ENCODE peak calls at places on chromosomes 1 and 21, in nine cellular contexts. One of them, this sample, is unnamed.
A peak's percentile ranks its signal among the peaks of the same experiment; 100 is the strongest.

GRCh38 chr1:215777370-215777925 is 210.3 kb downstream of the KCTD3 start:
- DNase-seq in psoas muscle: no peak
- DNase-seq in sigmoid colon: no peak
- DNase-seq in brain microvascular endothelial cell: no peak
- DNase-seq in mesenchymal stem cell: peak; percentile 32
- DNase-seq in MM.1S: no peak
- DNase-seq in heart left ventricle: no peak
- DNase-seq in naive thymus-derived CD4-positive, alpha-beta T cell: no peak
- DNase-seq in neuronal stem cell: no peak
- DNase-seq in this sample: no peak

GRCh38 chr1:114746450-114747121 is 11.2 kb downstream of the CSDE1 start:
- DNase-seq in psoas muscle: no peak
- DNase-seq in sigmoid colon: no peak
- DNase-seq in brain microvascular endothelial cell: no peak
- DNase-seq in mesenchymal stem cell: no peak
- DNase-seq in MM.1S: no peak
- DNase-seq in heart left ventricle: no peak
- DNase-seq in naive thymus-derived CD4-positive, alpha-beta T cell: no peak
- DNase-seq in neuronal stem cell: no peak
- DNase-seq in this sample: no peak

GRCh38 chr21:24336491-24336890 is 1270.8 kb downstream of the MRPL39 start:
- DNase-seq in psoas muscle: no peak
- DNase-seq in sigmoid colon: no peak
- DNase-seq in brain microvascular endothelial cell: no peak
- DNase-seq in mesenchymal stem cell: no peak
- DNase-seq in MM.1S: no peak
- DNase-seq in heart left ventricle: peak; percentile 20
- DNase-seq in naive thymus-derived CD4-positive, alpha-beta T cell: no peak
- DNase-seq in neuronal stem cell: no peak
- DNase-seq in this sample: no peak

GRCh38 chr1:238606896-238607295 is 716.2 kb upstream of the ZP4 start:
- DNase-seq in psoas muscle: no peak
- DNase-seq in sigmoid colon: no peak
- DNase-seq in brain microvascular endothelial cell: peak; percentile 25
- DNase-seq in mesenchymal stem cell: peak; percentile 61
- DNase-seq in MM.1S: no peak
- DNase-seq in heart left ventricle: no peak
- DNase-seq in naive thymus-derived CD4-positive, alpha-beta T cell: no peak
- DNase-seq in neuronal stem cell: no peak
- DNase-seq in this sample: no peak

GRCh38 chr21:44544566-44544965 is 4.6 kb upstream of the KRTAP10-1 start:
- DNase-seq in psoas muscle: no peak
- DNase-seq in sigmoid colon: no peak
- DNase-seq in brain microvascular endothelial cell: no peak
- DNase-seq in mesenchymal stem cell: no peak
- DNase-seq in MM.1S: no peak
- DNase-seq in heart left ventricle: no peak
- DNase-seq in naive thymus-derived CD4-positive, alpha-beta T cell: no peak
- DNase-seq in neuronal stem cell: no peak
- DNase-seq in this sample: no peak

GRCh38 chr1:161190962-161191521 is 7.8 kb downstream of the ADAMTS4 start:
- DNase-seq in psoas muscle: no peak
- DNase-seq in sigmoid colon: no peak
- DNase-seq in brain microvascular endothelial cell: no peak
- DNase-seq in mesenchymal stem cell: no peak
- DNase-seq in MM.1S: no peak
- DNase-seq in heart left ventricle: peak; percentile 56
- DNase-seq in naive thymus-derived CD4-positive, alpha-beta T cell: no peak
- DNase-seq in neuronal stem cell: no peak
- DNase-seq in this sample: peak; percentile 22

GRCh38 chr1:78624035-78624434 is 3.8 kb downstream of the IFI44L start:
- DNase-seq in psoas muscle: no peak
- DNase-seq in sigmoid colon: no peak
- DNase-seq in brain microvascular endothelial cell: no peak
- DNase-seq in mesenchymal stem cell: no peak
- DNase-seq in MM.1S: no peak
- DNase-seq in heart left ventricle: no peak
- DNase-seq in naive thymus-derived CD4-positive, alpha-beta T cell: no peak
- DNase-seq in neuronal stem cell: no peak
- DNase-seq in this sample: no peak

GRCh38 chr1:88646852-88647645 is 37.0 kb upstream of the PKN2 start:
- DNase-seq in psoas muscle: no peak
- DNase-seq in sigmoid colon: no peak
- DNase-seq in brain microvascular endothelial cell: no peak
- DNase-seq in mesenchymal stem cell: no peak
- DNase-seq in MM.1S: no peak
- DNase-seq in heart left ventricle: no peak
- DNase-seq in naive thymus-derived CD4-positive, alpha-beta T cell: no peak
- DNase-seq in neuronal stem cell: no peak
- DNase-seq in this sample: no peak

GRCh38 chr1:193417945-193418744 is 231.7 kb upstream of the B3GALT2 start:
- DNase-seq in psoas muscle: no peak
- DNase-seq in sigmoid colon: no peak
- DNase-seq in brain microvascular endothelial cell: peak; percentile 18
- DNase-seq in mesenchymal stem cell: peak; percentile 65
- DNase-seq in MM.1S: peak; percentile 61
- DNase-seq in heart left ventricle: no peak
- DNase-seq in naive thymus-derived CD4-positive, alpha-beta T cell: peak; percentile 47
- DNase-seq in neuronal stem cell: no peak
- DNase-seq in this sample: no peak

GRCh38 chr1:58251415-58252073 is 295.0 kb downstream of the OMA1 start:
- DNase-seq in psoas muscle: no peak
- DNase-seq in sigmoid colon: no peak
- DNase-seq in brain microvascular endothelial cell: no peak
- DNase-seq in mesenchymal stem cell: no peak
- DNase-seq in MM.1S: no peak
- DNase-seq in heart left ventricle: no peak
- DNase-seq in naive thymus-derived CD4-positive, alpha-beta T cell: no peak
- DNase-seq in neuronal stem cell: peak; percentile 21
- DNase-seq in this sample: no peak

GRCh38 chr1:66351913-66352312 is 182.0 kb upstream of the SGIP1 start:
- DNase-seq in psoas muscle: no peak
- DNase-seq in sigmoid colon: no peak
- DNase-seq in brain microvascular endothelial cell: no peak
- DNase-seq in mesenchymal stem cell: no peak
- DNase-seq in MM.1S: no peak
- DNase-seq in heart left ventricle: no peak
- DNase-seq in naive thymus-derived CD4-positive, alpha-beta T cell: peak; percentile 41
- DNase-seq in neuronal stem cell: no peak
- DNase-seq in this sample: no peak

GRCh38 chr1:213982814-213983588 is 4.8 kb upstream of the PROX1 start:
- DNase-seq in psoas muscle: no peak
- DNase-seq in sigmoid colon: no peak
- DNase-seq in brain microvascular endothelial cell: no peak
- DNase-seq in mesenchymal stem cell: no peak
- DNase-seq in MM.1S: no peak
- DNase-seq in heart left ventricle: peak; percentile 70
- DNase-seq in naive thymus-derived CD4-positive, alpha-beta T cell: peak; percentile 13
- DNase-seq in neuronal stem cell: peak; percentile 70
- DNase-seq in this sample: peak; percentile 25

GRCh38 chr21:29077651-29078090 is 4.2 kb upstream of the CCT8 start:
- DNase-seq in psoas muscle: no peak
- DNase-seq in sigmoid colon: no peak
- DNase-seq in brain microvascular endothelial cell: no peak
- DNase-seq in mesenchymal stem cell: no peak
- DNase-seq in MM.1S: peak; percentile 45
- DNase-seq in heart left ventricle: no peak
- DNase-seq in naive thymus-derived CD4-positive, alpha-beta T cell: no peak
- DNase-seq in neuronal stem cell: no peak
- DNase-seq in this sample: no peak

GRCh38 chr21:33022489-33022827 is 3.3 kb upstream of the OLIG2 start:
- DNase-seq in psoas muscle: no peak
- DNase-seq in sigmoid colon: no peak
- DNase-seq in brain microvascular endothelial cell: no peak
- DNase-seq in mesenchymal stem cell: no peak
- DNase-seq in MM.1S: no peak
- DNase-seq in heart left ventricle: no peak
- DNase-seq in naive thymus-derived CD4-positive, alpha-beta T cell: no peak
- DNase-seq in neuronal stem cell: no peak
- DNase-seq in this sample: no peak

GRCh38 chr21:33025106-33025470 is 647 bp upstream of the OLIG2 start:
- DNase-seq in psoas muscle: no peak
- DNase-seq in sigmoid colon: no peak
- DNase-seq in brain microvascular endothelial cell: no peak
- DNase-seq in mesenchymal stem cell: peak; percentile 30
- DNase-seq in MM.1S: no peak
- DNase-seq in heart left ventricle: no peak
- DNase-seq in naive thymus-derived CD4-positive, alpha-beta T cell: no peak
- DNase-seq in neuronal stem cell: no peak
- DNase-seq in this sample: no peak

GRCh38 chr21:33022828-33023573 is 2.7 kb upstream of the OLIG2 start:
- DNase-seq in psoas muscle: no peak
- DNase-seq in sigmoid colon: no peak
- DNase-seq in brain microvascular endothelial cell: no peak
- DNase-seq in mesenchymal stem cell: no peak
- DNase-seq in MM.1S: no peak
- DNase-seq in heart left ventricle: no peak
- DNase-seq in naive thymus-derived CD4-positive, alpha-beta T cell: no peak
- DNase-seq in neuronal stem cell: no peak
- DNase-seq in this sample: no peak

GRCh38 chr21:33024278-33025103 is 1.2 kb upstream of the OLIG2 start:
- DNase-seq in psoas muscle: no peak
- DNase-seq in sigmoid colon: no peak
- DNase-seq in brain microvascular endothelial cell: no peak
- DNase-seq in mesenchymal stem cell: no peak
- DNase-seq in MM.1S: no peak
- DNase-seq in heart left ventricle: no peak
- DNase-seq in naive thymus-derived CD4-positive, alpha-beta T cell: no peak
- DNase-seq in neuronal stem cell: no peak
- DNase-seq in this sample: no peak

GRCh38 chr21:33023574-33024277 is 2.0 kb upstream of the OLIG2 start:
- DNase-seq in psoas muscle: no peak
- DNase-seq in sigmoid colon: no peak
- DNase-seq in brain microvascular endothelial cell: no peak
- DNase-seq in mesenchymal stem cell: no peak
- DNase-seq in MM.1S: no peak
- DNase-seq in heart left ventricle: no peak
- DNase-seq in naive thymus-derived CD4-positive, alpha-beta T cell: no peak
- DNase-seq in neuronal stem cell: no peak
- DNase-seq in this sample: no peak
- H3K27ac ChIP-seq in psoas muscle: no peak overlapping the region
- H3K27ac ChIP-seq in sigmoid colon: no peak overlapping the region
- H3K27ac ChIP-seq in brain microvascular endothelial cell: no peak overlapping the region
- H3K27ac ChIP-seq in mesenchymal stem cell: no peak overlapping the region
- H3K27ac ChIP-seq in MM.1S: no peak overlapping the region
- H3K27ac ChIP-seq in heart left ventricle: no peak overlapping the region
- H3K27ac ChIP-seq in naive thymus-derived CD4-positive, alpha-beta T cell: no peak overlapping the region
- H3K27ac ChIP-seq in neuronal stem cell: no peak overlapping the region
- H3K27ac ChIP-seq in this sample: no peak overlapping the region

DNA sequence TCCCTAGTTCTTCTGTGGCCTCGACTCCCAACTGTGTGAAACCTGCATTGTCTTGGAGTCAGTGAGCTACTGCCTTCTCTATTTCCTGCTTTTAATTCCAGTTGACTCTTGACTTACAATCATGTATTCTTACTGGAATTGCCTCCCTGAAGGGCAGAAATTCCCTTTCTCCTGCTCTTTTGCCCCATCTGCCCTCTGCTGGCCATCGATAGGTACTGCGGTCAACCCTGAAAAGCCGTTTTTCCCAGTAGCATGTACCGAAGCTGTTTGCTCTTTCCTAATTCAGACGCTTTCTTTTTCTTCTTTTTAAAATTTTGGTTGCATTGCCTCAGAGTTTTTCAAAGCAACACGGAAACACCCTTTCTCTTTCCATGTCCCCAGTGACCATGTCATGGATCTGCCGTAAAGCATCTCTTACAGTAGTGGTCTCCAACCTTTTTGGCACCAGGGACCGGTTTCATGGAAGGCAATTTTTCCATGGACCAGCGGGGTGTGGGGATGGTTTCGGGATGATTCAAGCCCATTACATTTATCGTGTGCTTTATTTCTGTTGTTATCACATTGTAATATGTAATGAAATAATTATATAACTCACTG is 164.2 kb upstream of the C1orf21 start:
- DNase-seq in psoas muscle: peak; percentile 43
- DNase-seq in sigmoid colon: peak; percentile 70
- DNase-seq in brain microvascular endothelial cell: peak; percentile 39
- DNase-seq in mesenchymal stem cell: peak; percentile 53
- DNase-seq in MM.1S: peak; percentile 50
- DNase-seq in heart left ventricle: no peak
- DNase-seq in naive thymus-derived CD4-positive, alpha-beta T cell: peak; percentile 31
- DNase-seq in neuronal stem cell: no peak
- DNase-seq in this sample: peak; percentile 30
- H3K27ac ChIP-seq in psoas muscle: no peak overlapping the region
- H3K27ac ChIP-seq in sigmoid colon: no peak overlapping the region
- H3K27ac ChIP-seq in brain microvascular endothelial cell: no peak overlapping the region
- H3K27ac ChIP-seq in mesenchymal stem cell: no peak overlapping the region
- H3K27ac ChIP-seq in MM.1S: no peak overlapping the region
- H3K27ac ChIP-seq in heart left ventricle: no peak overlapping the region
- H3K27ac ChIP-seq in naive thymus-derived CD4-positive, alpha-beta T cell: no peak overlapping the region
- H3K27ac ChIP-seq in neuronal stem cell: no peak overlapping the region
- H3K27ac ChIP-seq in this sample: no peak overlapping the region

GRCh38 chr21:15688016-15688415 is 41.8 kb upstream of the USP25 start:
- DNase-seq in psoas muscle: no peak
- DNase-seq in sigmoid colon: no peak
- DNase-seq in brain microvascular endothelial cell: peak; percentile 35
- DNase-seq in mesenchymal stem cell: no peak
- DNase-seq in MM.1S: no peak
- DNase-seq in heart left ventricle: no peak
- DNase-seq in naive thymus-derived CD4-positive, alpha-beta T cell: no peak
- DNase-seq in neuronal stem cell: no peak
- DNase-seq in this sample: no peak
- H3K27ac ChIP-seq in psoas muscle: no peak overlapping the region
- H3K27ac ChIP-seq in sigmoid colon: no peak overlapping the region
- H3K27ac ChIP-seq in brain microvascular endothelial cell: peak overlapping the region; percentile 52
- H3K27ac ChIP-seq in mesenchymal stem cell: no peak overlapping the region
- H3K27ac ChIP-seq in MM.1S: no peak overlapping the region
- H3K27ac ChIP-seq in heart left ventricle: no peak overlapping the region
- H3K27ac ChIP-seq in naive thymus-derived CD4-positive, alpha-beta T cell: no peak overlapping the region
- H3K27ac ChIP-seq in neuronal stem cell: no peak overlapping the region
- H3K27ac ChIP-seq in this sample: no peak overlapping the region

GRCh38 chr1:6824665-6825368 is 39.6 kb downstream of the CAMTA1 start:
- DNase-seq in psoas muscle: no peak
- DNase-seq in sigmoid colon: no peak
- DNase-seq in brain microvascular endothelial cell: no peak
- DNase-seq in mesenchymal stem cell: no peak
- DNase-seq in MM.1S: no peak
- DNase-seq in heart left ventricle: no peak
- DNase-seq in naive thymus-derived CD4-positive, alpha-beta T cell: no peak
- DNase-seq in neuronal stem cell: no peak
- DNase-seq in this sample: no peak

GRCh38 chr1:6819641-6820040 is 34.4 kb downstream of the CAMTA1 start:
- DNase-seq in psoas muscle: no peak
- DNase-seq in sigmoid colon: no peak
- DNase-seq in brain microvascular endothelial cell: no peak
- DNase-seq in mesenchymal stem cell: peak; percentile 60
- DNase-seq in MM.1S: no peak
- DNase-seq in heart left ventricle: no peak
- DNase-seq in naive thymus-derived CD4-positive, alpha-beta T cell: no peak
- DNase-seq in neuronal stem cell: no peak
- DNase-seq in this sample: no peak

GRCh38 chr1:6823822-6824221 is 38.6 kb downstream of the CAMTA1 start:
- DNase-seq in psoas muscle: no peak
- DNase-seq in sigmoid colon: no peak
- DNase-seq in brain microvascular endothelial cell: no peak
- DNase-seq in mesenchymal stem cell: no peak
- DNase-seq in MM.1S: no peak
- DNase-seq in heart left ventricle: no peak
- DNase-seq in naive thymus-derived CD4-positive, alpha-beta T cell: no peak
- DNase-seq in neuronal stem cell: no peak
- DNase-seq in this sample: no peak

GRCh38 chr1:6822530-6823359 is 37.5 kb downstream of the CAMTA1 start:
- DNase-seq in psoas muscle: no peak
- DNase-seq in sigmoid colon: no peak
- DNase-seq in brain microvascular endothelial cell: no peak
- DNase-seq in mesenchymal stem cell: peak; percentile 26
- DNase-seq in MM.1S: peak; percentile 76
- DNase-seq in heart left ventricle: no peak
- DNase-seq in naive thymus-derived CD4-positive, alpha-beta T cell: no peak
- DNase-seq in neuronal stem cell: no peak
- DNase-seq in this sample: no peak

GRCh38 chr1:6820899-6821298 is 35.6 kb downstream of the CAMTA1 start:
- DNase-seq in psoas muscle: no peak
- DNase-seq in sigmoid colon: no peak
- DNase-seq in brain microvascular endothelial cell: no peak
- DNase-seq in mesenchymal stem cell: no peak
- DNase-seq in MM.1S: peak; percentile 30
- DNase-seq in heart left ventricle: no peak
- DNase-seq in naive thymus-derived CD4-positive, alpha-beta T cell: no peak
- DNase-seq in neuronal stem cell: no peak
- DNase-seq in this sample: no peak
- H3K27ac ChIP-seq in psoas muscle: peak overlapping the region; percentile 42
- H3K27ac ChIP-seq in sigmoid colon: no peak overlapping the region
- H3K27ac ChIP-seq in brain microvascular endothelial cell: no peak overlapping the region
- H3K27ac ChIP-seq in mesenchymal stem cell: no peak overlapping the region
- H3K27ac ChIP-seq in MM.1S: peak overlapping the region; percentile 24
- H3K27ac ChIP-seq in heart left ventricle: no peak overlapping the region
- H3K27ac ChIP-seq in naive thymus-derived CD4-positive, alpha-beta T cell: no peak overlapping the region
- H3K27ac ChIP-seq in neuronal stem cell: no peak overlapping the region
- H3K27ac ChIP-seq in this sample: no peak overlapping the region